ENCODE peak calls at places on chromosomes 11 and 22, in seven cellular contexts. M is heart right ventricle, Q is HCT116, R is Calu3, D is AG04449, L is HFFc6, P is hippocampal formation. T is an unnamed sample.

GRCh38 chr22:44384563-44384940 is 71.8 kb upstream of the SHISAL1 start:
- DNase-seq in D (no peak), Q (no peak), M (peak; percentile 1), P (no peak), R (no peak), L (no peak), T (no peak)

GRCh38 chr11:14567064-14567651 is 47.0 kb upstream of the PSMA1 start:
- DNase-seq in L (no peak), R (no peak), Q (no peak), D (no peak), P (no peak), M (no peak), T (no peak)

GRCh38 chr11:1705121-1706052 is 8.4 kb downstream of the KRTAP5-6 start:
- DNase-seq in P (no peak), L (no peak), M (no peak), D (no peak), Q (no peak), R (peak; percentile 35), T (no peak)

GRCh38 chr11:94815705-94816344 is 47.7 kb downstream of the AMOTL1 start:
- DNase-seq in Q (peak; percentile 58), R (no peak), P (no peak), M (no peak), L (no peak), D (no peak), T (no peak)

GRCh38 chr11:103832762-103833161 is 203.7 kb upstream of the DDI1 start:
- DNase-seq in L (no peak), M (no peak), P (no peak), Q (no peak), R (no peak), D (no peak), T (no peak)

GRCh38 chr22:45608763-45609180 is 62.9 kb upstream of the ATXN10 start:
- DNase-seq in P (no peak), M (no peak), Q (peak; percentile 48), R (no peak), D (peak; percentile 79), L (peak; percentile 85), T (no peak)

GRCh38 chr11:132779487-132779886 is 752.8 kb downstream of the OPCML start:
- DNase-seq in M (no peak), D (peak; percentile 24), Q (no peak), R (no peak), L (peak; percentile 49), P (no peak), T (no peak)

GRCh38 chr11:30149998-30150397 is 80.8 kb upstream of the FSHB start:
- DNase-seq in L (no peak), R (no peak), M (no peak), D (no peak), Q (no peak), P (no peak), T (no peak)

GRCh38 chr11:36574486-36574885 is 6.7 kb downstream of the RAG1 start:
- DNase-seq in R (no peak), Q (no peak), P (no peak), M (no peak), L (no peak), D (no peak), T (no peak)

GRCh38 chr22:49960967-49961600 is 512 bp downstream of the PIM3 start:
- DNase-seq in M (peak; percentile 62), R (peak; percentile 50), L (no peak), D (no peak), Q (no peak), P (peak; percentile 22), T (no peak)

GRCh38 chr11:121696177-121696863 is 243.6 kb upstream of the SORL1-AS1 start:
- DNase-seq in P (peak; percentile 76), L (no peak), Q (no peak), M (peak; percentile 11), D (no peak), R (no peak), T (peak; percentile 77)

GRCh38 chr11:62446091-62446490 is 27.3 kb downstream of the SCGB1A1 start:
- DNase-seq in R (no peak), D (no peak), P (no peak), M (no peak), L (no peak), Q (no peak), T (no peak)

GRCh38 chr11:8060801-8061554 is 20.0 kb upstream of the TUB start:
- DNase-seq in M (no peak), P (no peak), L (peak; percentile 60), D (peak; percentile 65), R (no peak), Q (no peak), T (no peak)

GRCh38 chr11:24267015-24267414 is 229.8 kb upstream of the LUZP2 start:
- DNase-seq in L (no peak), Q (no peak), M (no peak), D (no peak), P (no peak), R (no peak), T (no peak)

GRCh38 chr22:44544523-44545433 is 46.7 kb upstream of the RTL6 start:
- DNase-seq in R (no peak), M (no peak), Q (no peak), L (no peak), P (no peak), D (no peak), T (no peak)

GRCh38 chr11:60100511-60100910 is 12.0 kb downstream of the MS4A2 start:
- DNase-seq in P (no peak), Q (no peak), D (no peak), M (no peak), R (no peak), L (no peak), T (no peak)

GRCh38 chr11:78254263-78254662 is 65.5 kb downstream of the USP35 start:
- DNase-seq in M (no peak), D (no peak), P (no peak), Q (no peak), R (no peak), L (no peak), T (no peak)

GRCh38 chr11:2801711-2802388 is 83.7 kb downstream of the CDKN1C start:
- DNase-seq in M (peak; percentile 8), R (no peak), L (no peak), Q (no peak), P (no peak), D (no peak), T (no peak)

GRCh38 chr11:111846063-111846462 is 25.3 kb downstream of the ALG9 start:
- DNase-seq in R (no peak), L (peak; percentile 78), M (no peak), D (no peak), Q (no peak), P (no peak), T (no peak)

GRCh38 chr11:34792143-34792542 is 124.0 kb downstream of the APIP start:
- DNase-seq in L (no peak), R (no peak), M (no peak), P (no peak), Q (no peak), D (no peak), T (no peak)

GRCh38 chr11:43738600-43739409 is 58.3 kb downstream of the HSD17B12 start:
- DNase-seq in L (peak; percentile 82), D (peak; percentile 58), R (peak; percentile 49), Q (peak; percentile 2), M (no peak), P (no peak), T (no peak)

GRCh38 chr11:898540-899190 is 11.9 kb downstream of the CHID1 start:
- DNase-seq in M (no peak), D (no peak), R (peak; percentile 34), L (no peak), P (no peak), Q (no peak), T (no peak)

GRCh38 chr22:20427945-20428417 is 9.6 kb downstream of the SCARF2 start:
- DNase-seq in R (no peak), P (no peak), L (no peak), D (no peak), M (no peak), Q (no peak), T (no peak)

GRCh38 chr22:43841742-43842141 is 20.6 kb downstream of the SULT4A1 start:
- DNase-seq in L (no peak), M (no peak), R (no peak), Q (no peak), D (no peak), P (no peak), T (no peak)

GRCh38 chr11:11789735-11790369 is 51.9 kb upstream of the USP47 start:
- DNase-seq in M (no peak), R (peak; percentile 38), L (peak; percentile 15), Q (no peak), P (no peak), D (no peak), T (no peak)

GRCh38 chr11:65912840-65913239 is 6.0 kb downstream of the C11orf68 start:
- DNase-seq in L (peak; percentile 69), M (no peak), P (no peak), D (no peak), Q (no peak), R (no peak), T (no peak)

GRCh38 chr11:131682373-131683015 is 312.1 kb downstream of the NTM start:
- DNase-seq in L (no peak), M (no peak), D (no peak), Q (no peak), R (no peak), P (no peak), T (no peak)